ENCODE peak calls at places on chromosomes 12 and 14, in four cellular contexts. One of them, this sample, is unnamed.

GRCh38 chr12:15631007-15631715 is 158.0 kb downstream of the EPS8 start:
- DNase-seq in psoas muscle: no peak
- DNase-seq in cardiac fibroblast: no peak
- DNase-seq in stomach: no peak
- DNase-seq in this sample: no peak

GRCh38 chr12:52659395-52659794 is 7.4 kb upstream of the KRT2 start:
- DNase-seq in psoas muscle: no peak
- DNase-seq in cardiac fibroblast: no peak
- DNase-seq in stomach: no peak
- DNase-seq in this sample: no peak

GRCh38 chr14:98907981-98908544 is 363.9 kb downstream of the BCL11B start:
- DNase-seq in psoas muscle: no peak
- DNase-seq in cardiac fibroblast: no peak
- DNase-seq in stomach: no peak
- DNase-seq in this sample: no peak

GRCh38 chr12:3832738-3833137 is 40.5 kb downstream of the PARP11 start:
- DNase-seq in psoas muscle: no peak
- DNase-seq in cardiac fibroblast: peak
- DNase-seq in stomach: no peak
- DNase-seq in this sample: peak

GRCh38 chr14:35525695-35526094 is 8.3 kb upstream of the INSM2 start:
- DNase-seq in psoas muscle: no peak
- DNase-seq in cardiac fibroblast: no peak
- DNase-seq in stomach: no peak
- DNase-seq in this sample: no peak

GRCh38 chr12:119311897-119312296 is 22.6 kb upstream of the CCDC60 start:
- DNase-seq in psoas muscle: no peak
- DNase-seq in cardiac fibroblast: no peak
- DNase-seq in stomach: no peak
- DNase-seq in this sample: no peak

GRCh38 chr14:39102265-39102968 is 618 bp downstream of the SEC23A start:
- DNase-seq in psoas muscle: no peak
- DNase-seq in cardiac fibroblast: peak
- DNase-seq in stomach: peak
- DNase-seq in this sample: peak

GRCh38 chr12:78562358-78563205 is 302.0 kb upstream of the SYT1 start:
- DNase-seq in psoas muscle: no peak
- DNase-seq in cardiac fibroblast: peak
- DNase-seq in stomach: no peak
- DNase-seq in this sample: peak

GRCh38 chr14:105857816-105858675 is 331.7 kb downstream of the TMEM121 start:
- DNase-seq in psoas muscle: peak
- DNase-seq in cardiac fibroblast: no peak
- DNase-seq in stomach: no peak
- DNase-seq in this sample: no peak

GRCh38 chr12:116675339-116676107 is 62.3 kb downstream of the SPRING1 start:
- DNase-seq in psoas muscle: no peak
- DNase-seq in cardiac fibroblast: no peak
- DNase-seq in stomach: no peak
- DNase-seq in this sample: no peak

GRCh38 chr12:116673713-116674112 is 64.2 kb downstream of the SPRING1 start:
- DNase-seq in psoas muscle: no peak
- DNase-seq in cardiac fibroblast: peak
- DNase-seq in stomach: no peak
- DNase-seq in this sample: no peak

GRCh38 chr12:116674643-116675183 is 63.2 kb downstream of the SPRING1 start:
- DNase-seq in psoas muscle: no peak
- DNase-seq in cardiac fibroblast: peak
- DNase-seq in stomach: no peak
- DNase-seq in this sample: peak

GRCh38 chr12:116672842-116673516 is 64.9 kb downstream of the SPRING1 start:
- DNase-seq in psoas muscle: no peak
- DNase-seq in cardiac fibroblast: no peak
- DNase-seq in stomach: no peak
- DNase-seq in this sample: no peak

DNA sequence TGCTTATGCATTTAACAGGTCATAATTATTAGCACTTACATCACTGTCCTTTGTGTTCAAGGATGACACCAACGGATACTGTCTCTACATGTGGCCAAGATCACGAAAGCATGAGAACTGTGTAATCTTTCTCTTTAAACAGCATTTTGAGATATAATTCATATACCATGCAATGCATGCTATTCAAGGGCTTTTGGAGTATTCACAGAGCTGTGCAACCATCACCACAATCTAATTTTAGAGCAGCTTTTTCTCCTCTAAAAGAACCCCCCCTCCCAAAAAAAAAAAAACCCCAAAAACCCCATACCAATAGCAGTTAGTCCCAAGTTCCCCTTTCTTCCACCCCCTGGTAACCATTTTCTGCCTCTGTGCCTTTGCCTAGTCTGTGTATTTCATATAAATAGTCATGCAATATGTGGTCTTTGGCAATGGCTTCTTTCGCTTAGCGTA is 60.6 kb downstream of the SPRING1 start:
- DNase-seq in psoas muscle: no peak
- DNase-seq in cardiac fibroblast: no peak
- DNase-seq in stomach: no peak
- DNase-seq in this sample: no peak
- H3K4me3 ChIP-seq in psoas muscle: no peak
- H3K4me3 ChIP-seq in cardiac fibroblast: no peak
- H3K4me3 ChIP-seq in stomach: no peak
- H3K4me3 ChIP-seq in this sample: no peak

DNA sequence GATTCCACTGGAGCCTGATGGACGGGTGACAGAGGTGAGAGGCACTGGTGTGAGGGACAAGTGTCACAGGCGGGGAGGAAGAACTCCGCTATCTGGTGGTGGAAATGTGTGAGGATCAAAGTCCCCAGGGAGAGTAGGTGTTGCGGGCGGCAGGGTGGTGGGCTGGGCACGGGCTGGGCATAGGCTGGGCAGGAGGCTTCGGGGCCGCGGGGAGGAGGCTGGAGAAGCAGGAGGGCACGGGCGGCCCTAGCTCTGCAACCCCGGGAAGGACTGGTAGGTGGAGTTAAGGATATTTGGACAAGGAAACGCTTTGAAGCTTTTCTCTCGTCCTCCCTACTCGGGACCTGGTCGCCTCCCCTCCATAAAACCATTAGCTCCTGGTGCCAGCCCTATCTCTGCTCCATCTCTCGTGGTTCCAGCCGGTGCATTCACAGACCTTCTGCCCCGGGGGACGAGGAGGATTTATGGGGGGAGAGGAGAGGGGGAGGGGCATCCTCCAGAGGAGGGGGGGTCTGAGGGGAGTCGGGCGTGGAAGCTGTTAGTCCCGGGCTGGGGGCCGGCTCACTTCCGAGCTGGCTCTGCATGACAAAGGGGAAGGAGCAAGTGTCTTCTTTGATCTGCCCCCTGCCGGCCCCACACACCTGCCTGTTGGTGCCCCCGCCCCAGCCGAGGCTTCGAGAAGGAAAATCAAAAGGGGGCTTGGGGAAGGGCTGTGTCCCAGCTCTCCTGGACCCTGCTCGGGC is 478 bp downstream of the WNT5B start:
- DNase-seq in psoas muscle: no peak
- DNase-seq in cardiac fibroblast: no peak
- DNase-seq in stomach: no peak
- DNase-seq in this sample: no peak
- TF ChIP-seq CTCF in psoas muscle: no peak
- TF ChIP-seq CTCF in cardiac fibroblast: peak
- TF ChIP-seq CTCF in stomach: no peak
- TF ChIP-seq CTCF in this sample: peak

DNA sequence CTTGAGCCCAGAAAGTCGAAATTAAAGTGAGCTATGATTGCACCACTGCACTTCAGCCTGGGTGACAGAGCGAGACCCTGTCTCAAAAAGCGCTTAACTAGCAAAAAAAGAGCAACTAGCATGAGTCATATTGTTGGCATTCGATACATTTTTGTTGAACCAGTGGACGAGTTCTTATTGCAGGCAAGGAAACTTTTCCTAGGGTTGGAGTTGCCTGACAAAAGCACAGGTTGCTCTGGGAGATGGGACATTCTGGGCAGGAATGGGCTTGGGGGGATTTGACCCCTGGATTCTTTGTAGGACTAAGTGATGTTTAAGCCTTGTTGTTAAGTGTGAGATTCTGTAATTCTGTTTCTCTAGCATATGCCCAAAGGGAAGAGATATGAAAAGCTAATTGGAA is 122.9 kb downstream of the SRGAP1 start:
- DNase-seq in psoas muscle: no peak
- DNase-seq in cardiac fibroblast: peak
- DNase-seq in stomach: no peak
- DNase-seq in this sample: peak
- H3K4me3 ChIP-seq in psoas muscle: no peak
- H3K4me3 ChIP-seq in cardiac fibroblast: no peak
- H3K4me3 ChIP-seq in stomach: no peak
- H3K4me3 ChIP-seq in this sample: no peak

GRCh38 chr14:78982551-78982950 is 812.4 kb downstream of the NRXN3 start:
- DNase-seq in psoas muscle: no peak
- DNase-seq in cardiac fibroblast: peak
- DNase-seq in stomach: no peak
- DNase-seq in this sample: peak

GRCh38 chr14:78978896-78979295 is 808.7 kb downstream of the NRXN3 start:
- DNase-seq in psoas muscle: no peak
- DNase-seq in cardiac fibroblast: no peak
- DNase-seq in stomach: no peak
- DNase-seq in this sample: no peak

GRCh38 chr14:78987006-78987405 is 816.8 kb downstream of the NRXN3 start:
- DNase-seq in psoas muscle: no peak
- DNase-seq in cardiac fibroblast: no peak
- DNase-seq in stomach: no peak
- DNase-seq in this sample: no peak

GRCh38 chr14:78985668-78986073 is 815.5 kb downstream of the NRXN3 start:
- DNase-seq in psoas muscle: no peak
- DNase-seq in cardiac fibroblast: peak
- DNase-seq in stomach: no peak
- DNase-seq in this sample: peak

DNA sequence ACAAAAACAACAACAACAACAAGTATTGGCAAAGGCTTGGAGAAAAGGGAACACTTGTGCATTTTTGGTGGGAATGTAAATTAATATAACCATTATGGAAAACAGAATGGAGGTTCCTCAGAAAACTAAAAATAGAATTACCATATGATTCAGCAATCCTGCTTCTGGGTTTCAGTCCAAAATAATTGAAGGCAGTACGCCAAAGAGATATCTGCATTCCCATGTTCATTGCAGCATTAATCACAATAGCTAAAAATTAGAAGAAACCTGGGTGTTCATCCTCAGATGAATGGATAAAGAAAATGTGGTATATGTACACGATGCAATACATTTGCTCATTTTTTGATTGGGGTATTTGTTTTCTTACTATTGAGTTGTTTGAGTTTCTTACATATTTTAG is 813.0 kb downstream of the NRXN3 start:
- DNase-seq in psoas muscle: no peak
- DNase-seq in cardiac fibroblast: peak
- DNase-seq in stomach: no peak
- DNase-seq in this sample: peak
- TF ChIP-seq CTCF in psoas muscle: no peak
- TF ChIP-seq CTCF in cardiac fibroblast: no peak
- TF ChIP-seq CTCF in stomach: no peak
- TF ChIP-seq CTCF in this sample: no peak

GRCh38 chr12:66393890-66394289 is 91.6 kb downstream of the HELB start:
- DNase-seq in psoas muscle: no peak
- DNase-seq in cardiac fibroblast: no peak
- DNase-seq in stomach: no peak
- DNase-seq in this sample: no peak
- H3K4me3 ChIP-seq in psoas muscle: no peak
- H3K4me3 ChIP-seq in cardiac fibroblast: no peak
- H3K4me3 ChIP-seq in stomach: no peak
- H3K4me3 ChIP-seq in this sample: no peak

DNA sequence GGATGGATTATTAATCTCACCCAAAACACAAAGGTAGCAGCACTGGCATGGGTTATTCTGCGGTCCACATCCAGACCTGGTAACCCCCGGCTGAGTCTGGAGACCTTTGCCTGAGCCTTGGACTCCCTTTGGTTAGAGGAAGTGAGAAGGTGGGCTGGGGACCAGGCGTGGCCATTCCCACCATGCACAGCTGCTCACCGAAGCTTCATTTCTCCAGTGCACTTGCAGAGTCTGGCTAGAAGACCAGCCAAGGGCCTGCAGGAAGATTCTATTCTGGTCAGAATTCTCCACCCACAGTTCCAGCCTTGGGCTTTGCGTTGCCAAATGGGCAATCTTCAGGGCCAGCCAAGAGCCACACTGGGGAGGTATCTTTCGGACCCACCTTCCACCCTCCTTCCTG is 73.0 kb downstream of the LGMN start:
- DNase-seq in psoas muscle: no peak
- DNase-seq in cardiac fibroblast: no peak
- DNase-seq in stomach: no peak
- DNase-seq in this sample: no peak
- TF ChIP-seq CTCF in psoas muscle: no peak
- TF ChIP-seq CTCF in cardiac fibroblast: no peak
- TF ChIP-seq CTCF in stomach: no peak
- TF ChIP-seq CTCF in this sample: no peak

DNA sequence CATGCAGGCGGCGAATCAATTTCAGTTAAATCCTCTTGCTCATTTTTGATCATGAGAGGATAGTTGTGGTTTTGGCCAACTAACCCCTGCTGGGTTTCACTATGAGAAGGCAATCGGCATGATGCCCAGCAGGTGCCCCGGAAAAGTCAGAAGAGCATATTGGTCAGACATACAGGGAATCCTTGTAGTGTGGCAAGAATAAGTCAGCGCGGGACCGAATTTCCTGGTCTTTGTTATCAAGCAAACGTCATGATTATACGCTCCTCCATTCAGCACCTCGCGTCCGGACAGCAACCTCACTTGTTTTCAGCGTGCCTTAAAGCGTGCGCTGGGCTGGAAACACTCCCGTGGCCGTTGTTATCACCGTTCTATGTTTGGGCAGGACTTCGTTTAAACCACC is 1.8 kb downstream of the TBC1D30 start:
- DNase-seq in psoas muscle: peak
- DNase-seq in cardiac fibroblast: peak
- DNase-seq in stomach: peak
- DNase-seq in this sample: peak
- H3K4me3 ChIP-seq in psoas muscle: no peak
- H3K4me3 ChIP-seq in cardiac fibroblast: no peak
- H3K4me3 ChIP-seq in stomach: peak
- H3K4me3 ChIP-seq in this sample: no peak

DNA sequence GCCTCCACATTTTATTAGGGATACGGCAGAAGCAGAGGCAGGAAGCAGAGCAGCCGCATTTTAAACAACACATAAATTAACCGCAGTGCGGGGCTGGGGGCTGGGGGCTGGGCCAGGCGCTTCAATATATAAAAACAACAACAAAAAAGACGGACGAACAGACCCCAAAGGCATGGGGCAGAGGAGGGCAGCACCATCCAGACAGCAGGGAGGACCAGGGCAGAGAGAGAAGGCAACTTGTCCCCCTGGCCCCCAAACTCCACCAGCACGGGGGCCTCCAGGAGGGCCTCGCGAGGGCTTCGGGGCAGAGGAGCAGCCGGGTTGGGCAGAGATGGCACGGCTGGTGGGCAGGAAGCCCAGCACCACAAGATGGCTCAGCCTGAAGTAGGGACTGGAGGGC is 37.1 kb downstream of the NCKAP5L start:
- DNase-seq in psoas muscle: no peak
- DNase-seq in cardiac fibroblast: no peak
- DNase-seq in stomach: no peak
- DNase-seq in this sample: no peak
- TF ChIP-seq CTCF in psoas muscle: no peak
- TF ChIP-seq CTCF in cardiac fibroblast: no peak
- TF ChIP-seq CTCF in stomach: no peak
- TF ChIP-seq CTCF in this sample: no peak